ENCODE peak calls at places on chromosomes 3 and 15, in ten cellular contexts. One of them, this sample, is unnamed.

GRCh38 chr3:58093573-58094195 is 85.5 kb downstream of the FLNB start:
- DNase-seq in AG09319: no peak
- DNase-seq in stimulated activated CD8-positive, alpha-beta memory T cell treated with anti-CD3 and anti-CD28 coated beads, Interleukin-15, amount 100 ng/mL, for 1 hour: no peak
- DNase-seq in amygdala: no peak
- DNase-seq in DMS153: no peak
- DNase-seq in tibial nerve: no peak
- DNase-seq in bronchial epithelial cell: peak; percentile 61
- DNase-seq in activated naive CD4-positive, alpha-beta T cell: no peak
- DNase-seq in GDM1: no peak
- DNase-seq in choroid plexus epithelial cell: peak; percentile 94
- DNase-seq in this sample: no peak

GRCh38 chr3:59502806-59503205 is 453.0 kb upstream of the CFAP20DC start:
- DNase-seq in bronchial epithelial cell: peak; percentile 93
- DNase-seq in tibial nerve: no peak
- DNase-seq in choroid plexus epithelial cell: peak; percentile 69
- DNase-seq in GDM1: no peak
- DNase-seq in amygdala: no peak
- DNase-seq in activated naive CD4-positive, alpha-beta T cell: no peak
- DNase-seq in AG09319: peak; percentile 39
- DNase-seq in DMS153: no peak
- DNase-seq in stimulated activated CD8-positive, alpha-beta memory T cell treated with anti-CD3 and anti-CD28 coated beads, Interleukin-15, amount 100 ng/mL, for 1 hour: no peak
- DNase-seq in this sample: no peak

GRCh38 chr3:127524300-127524896 is 66.1 kb downstream of the TPRA1 start:
- DNase-seq in DMS153: peak; percentile 70
- DNase-seq in choroid plexus epithelial cell: no peak
- DNase-seq in AG09319: no peak
- DNase-seq in stimulated activated CD8-positive, alpha-beta memory T cell treated with anti-CD3 and anti-CD28 coated beads, Interleukin-15, amount 100 ng/mL, for 1 hour: no peak
- DNase-seq in GDM1: no peak
- DNase-seq in tibial nerve: no peak
- DNase-seq in amygdala: no peak
- DNase-seq in bronchial epithelial cell: no peak
- DNase-seq in activated naive CD4-positive, alpha-beta T cell: no peak
- DNase-seq in this sample: no peak

GRCh38 chr3:125480656-125481374 is 39.2 kb downstream of the SNX4 start:
- DNase-seq in choroid plexus epithelial cell: peak; percentile 56
- DNase-seq in GDM1: no peak
- DNase-seq in tibial nerve: no peak
- DNase-seq in bronchial epithelial cell: peak; percentile 74
- DNase-seq in AG09319: peak; percentile 16
- DNase-seq in DMS153: no peak
- DNase-seq in amygdala: no peak
- DNase-seq in activated naive CD4-positive, alpha-beta T cell: no peak
- DNase-seq in stimulated activated CD8-positive, alpha-beta memory T cell treated with anti-CD3 and anti-CD28 coated beads, Interleukin-15, amount 100 ng/mL, for 1 hour: no peak
- DNase-seq in this sample: no peak

GRCh38 chr3:49725906-49726681 is 2.3 kb upstream of the GMPPB start:
- DNase-seq in AG09319: no peak
- DNase-seq in amygdala: no peak
- DNase-seq in GDM1: no peak
- DNase-seq in DMS153: no peak
- DNase-seq in tibial nerve: no peak
- DNase-seq in choroid plexus epithelial cell: no peak
- DNase-seq in bronchial epithelial cell: no peak
- DNase-seq in stimulated activated CD8-positive, alpha-beta memory T cell treated with anti-CD3 and anti-CD28 coated beads, Interleukin-15, amount 100 ng/mL, for 1 hour: no peak
- DNase-seq in activated naive CD4-positive, alpha-beta T cell: no peak
- DNase-seq in this sample: no peak

GRCh38 chr15:63994073-63994600 is 52.1 kb downstream of the DAPK2 start:
- DNase-seq in activated naive CD4-positive, alpha-beta T cell: no peak
- DNase-seq in stimulated activated CD8-positive, alpha-beta memory T cell treated with anti-CD3 and anti-CD28 coated beads, Interleukin-15, amount 100 ng/mL, for 1 hour: no peak
- DNase-seq in GDM1: no peak
- DNase-seq in DMS153: no peak
- DNase-seq in bronchial epithelial cell: peak; percentile 52
- DNase-seq in amygdala: no peak
- DNase-seq in choroid plexus epithelial cell: no peak
- DNase-seq in tibial nerve: no peak
- DNase-seq in AG09319: no peak
- DNase-seq in this sample: no peak

GRCh38 chr15:99365232-99365631 is 114.0 kb downstream of the LRRC28 start:
- DNase-seq in choroid plexus epithelial cell: no peak
- DNase-seq in GDM1: peak; percentile 54
- DNase-seq in DMS153: no peak
- DNase-seq in bronchial epithelial cell: no peak
- DNase-seq in activated naive CD4-positive, alpha-beta T cell: no peak
- DNase-seq in AG09319: no peak
- DNase-seq in amygdala: no peak
- DNase-seq in tibial nerve: no peak
- DNase-seq in stimulated activated CD8-positive, alpha-beta memory T cell treated with anti-CD3 and anti-CD28 coated beads, Interleukin-15, amount 100 ng/mL, for 1 hour: no peak
- DNase-seq in this sample: peak; percentile 9

GRCh38 chr3:129403450-129403849 is 25.0 kb downstream of the EFCAB12 start:
- DNase-seq in stimulated activated CD8-positive, alpha-beta memory T cell treated with anti-CD3 and anti-CD28 coated beads, Interleukin-15, amount 100 ng/mL, for 1 hour: no peak
- DNase-seq in activated naive CD4-positive, alpha-beta T cell: no peak
- DNase-seq in choroid plexus epithelial cell: no peak
- DNase-seq in tibial nerve: no peak
- DNase-seq in DMS153: no peak
- DNase-seq in GDM1: no peak
- DNase-seq in bronchial epithelial cell: no peak
- DNase-seq in AG09319: no peak
- DNase-seq in amygdala: no peak
- DNase-seq in this sample: no peak

GRCh38 chr3:113231827-113232253 is 20.5 kb downstream of the BOC start:
- DNase-seq in tibial nerve: no peak
- DNase-seq in GDM1: no peak
- DNase-seq in stimulated activated CD8-positive, alpha-beta memory T cell treated with anti-CD3 and anti-CD28 coated beads, Interleukin-15, amount 100 ng/mL, for 1 hour: no peak
- DNase-seq in amygdala: no peak
- DNase-seq in AG09319: no peak
- DNase-seq in choroid plexus epithelial cell: peak; percentile 87
- DNase-seq in DMS153: peak; percentile 61
- DNase-seq in activated naive CD4-positive, alpha-beta T cell: no peak
- DNase-seq in bronchial epithelial cell: peak; percentile 97
- DNase-seq in this sample: no peak

GRCh38 chr15:71678191-71678590 is 132.2 kb upstream of the NR2E3 start:
- DNase-seq in DMS153: no peak
- DNase-seq in bronchial epithelial cell: no peak
- DNase-seq in tibial nerve: peak; percentile 42
- DNase-seq in stimulated activated CD8-positive, alpha-beta memory T cell treated with anti-CD3 and anti-CD28 coated beads, Interleukin-15, amount 100 ng/mL, for 1 hour: no peak
- DNase-seq in choroid plexus epithelial cell: peak; percentile 65
- DNase-seq in activated naive CD4-positive, alpha-beta T cell: no peak
- DNase-seq in GDM1: no peak
- DNase-seq in AG09319: no peak
- DNase-seq in amygdala: no peak
- DNase-seq in this sample: no peak